ENCODE peak calls at places on chromosome 6, in six cellular contexts. I is naive thymus-derived CD4-positive, alpha-beta T cell; U is Peyer's patch; F is stomach; O is pancreas; C is H1. D is an unnamed sample.

GRCh38 chr6:149230729-149231434 is 86.6 kb upstream of the TAB2 start:
- DNase-seq in I (no peak), U (no peak), F (no peak), O (no peak), C (no peak), D (no peak)

GRCh38 chr6:2793491-2794151 is 28.4 kb downstream of the WRNIP1 start:
- DNase-seq in I (peak; percentile 18), U (peak; percentile 66), F (peak; percentile 41), O (no peak), C (no peak), D (no peak)

GRCh38 chr6:142737368-142738060 is 207.5 kb downstream of the HIVEP2 start:
- DNase-seq in I (no peak), U (no peak), F (no peak), O (no peak), C (no peak), D (no peak)

GRCh38 chr6:150298029-150298380 is 70.8 kb upstream of the IYD start:
- DNase-seq in I (no peak), U (no peak), F (no peak), O (no peak), C (no peak), D (no peak)

GRCh38 chr6:82072113-82072512 is 175.4 kb downstream of the IBTK start:
- DNase-seq in I (no peak), U (no peak), F (no peak), O (no peak), C (no peak), D (no peak)

GRCh38 chr6:147906361-147906760 is 397.9 kb downstream of the SAMD5 start:
- DNase-seq in I (no peak), U (no peak), F (no peak), O (no peak), C (no peak), D (no peak)

GRCh38 chr6:105226598-105227291 is 46.9 kb upstream of the POPDC3 start:
- DNase-seq in I (no peak), U (no peak), F (no peak), O (no peak), C (no peak), D (no peak)

GRCh38 chr6:41371461-41371991 is 36.1 kb downstream of the NCR2 start:
- DNase-seq in I (no peak), U (peak; percentile 67), F (peak; percentile 70), O (peak; percentile 68), C (no peak), D (no peak)

GRCh38 chr6:38103921-38104320 is 284.4 kb downstream of the ZFAND3 start:
- DNase-seq in I (no peak), U (no peak), F (no peak), O (no peak), C (no peak), D (no peak)

GRCh38 chr6:7978736-7979135 is 68.1 kb upstream of the TXNDC5 start:
- DNase-seq in I (no peak), U (no peak), F (no peak), O (no peak), C (no peak), D (no peak)

GRCh38 chr6:26155066-26155925 is 68.1 kb downstream of the HFE start:
- DNase-seq in I (no peak), U (no peak), F (no peak), O (peak; percentile 70), C (no peak), D (no peak)

GRCh38 chr6:16974387-16974673 is 127.5 kb upstream of the STMND1 start:
- DNase-seq in I (no peak), U (no peak), F (no peak), O (no peak), C (no peak), D (no peak)

DNA sequence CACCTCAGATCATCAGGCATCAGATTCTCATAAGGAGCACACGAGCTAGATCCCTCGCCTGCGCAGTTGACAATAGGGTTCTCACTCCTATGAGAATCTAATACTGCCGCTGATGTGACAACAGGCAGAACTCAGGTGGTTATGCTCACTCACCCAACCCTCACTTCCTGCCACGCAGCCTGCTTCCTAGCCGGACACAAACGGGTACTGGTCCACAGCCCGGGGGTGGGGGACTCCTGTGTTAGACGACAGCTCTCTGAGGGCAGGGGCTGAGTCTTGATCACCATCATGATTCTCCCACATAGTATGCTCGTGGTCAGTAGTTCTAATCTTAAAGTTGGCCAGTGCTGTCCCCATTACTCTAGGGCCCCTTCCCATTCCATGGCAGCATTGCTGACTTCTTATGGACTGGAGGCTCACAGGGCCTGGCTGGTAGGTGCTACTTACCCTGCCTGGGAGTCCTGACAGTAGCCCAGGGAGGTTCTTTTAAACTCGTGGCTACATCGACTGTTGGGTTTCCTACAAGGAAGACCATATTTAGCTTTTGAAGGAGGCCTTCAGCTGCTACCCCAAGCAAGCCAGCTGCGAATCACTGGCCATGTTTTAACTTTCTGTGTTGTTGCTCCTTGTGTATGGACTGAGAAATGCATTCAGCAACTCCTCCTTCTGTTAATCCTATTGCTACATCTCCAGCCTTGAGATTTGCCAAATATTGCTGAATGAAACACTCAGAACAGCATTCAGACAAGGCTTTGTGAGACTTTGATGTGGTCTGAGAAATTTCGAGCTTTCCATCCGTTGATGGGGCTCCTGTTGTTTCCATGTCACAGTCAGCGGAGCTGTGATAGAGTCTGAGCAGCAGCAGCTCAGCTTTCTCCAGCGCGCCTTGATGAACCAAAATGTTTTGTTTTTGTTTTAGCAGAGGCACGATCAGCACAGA is 300.4 kb downstream of the NRN1 start:
- DNase-seq in I (peak; percentile 33), U (no peak), F (no peak), O (no peak), C (no peak), D (no peak)
- H3K27ac ChIP-seq in I (no peak overlapping the region), U (no peak overlapping the region), F (no peak overlapping the region), O (no peak overlapping the region), C (no peak overlapping the region), D (no peak overlapping the region)

DNA sequence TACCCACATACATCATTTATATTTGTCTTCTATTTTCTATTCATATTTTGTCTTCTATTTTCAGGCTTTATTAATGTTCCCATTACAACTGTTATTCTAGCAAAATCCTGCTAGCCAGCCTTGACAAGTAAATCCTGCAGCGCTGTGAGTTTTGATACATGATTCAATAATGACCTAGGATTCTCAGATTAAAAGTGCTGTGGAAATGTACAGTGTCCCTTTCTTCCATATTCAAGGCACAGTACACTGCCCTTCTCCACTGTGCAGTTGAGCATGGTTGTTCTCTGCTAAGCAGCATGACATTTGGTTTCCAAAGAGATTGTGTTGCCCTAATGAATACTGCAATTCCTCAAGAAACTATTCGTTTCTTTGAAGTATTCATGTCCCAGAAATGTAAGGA is 5.8 kb upstream of the HEY2 start:
- DNase-seq in I (no peak), U (no peak), F (no peak), O (no peak), C (no peak), D (no peak)
- H3K27ac ChIP-seq in I (no peak overlapping the region), U (no peak overlapping the region), F (no peak overlapping the region), O (no peak overlapping the region), C (no peak overlapping the region), D (no peak overlapping the region)

GRCh38 chr6:1611322-1611571 is 1.5 kb downstream of the FOXC1 start:
- DNase-seq in I (no peak), U (no peak), F (no peak), O (peak; percentile 80), C (no peak), D (no peak)
- H3K27ac ChIP-seq in I (no peak overlapping the region), U (no peak overlapping the region), F (peak overlapping the region; percentile 85), O (no peak overlapping the region), C (no peak overlapping the region), D (no peak overlapping the region)

DNA sequence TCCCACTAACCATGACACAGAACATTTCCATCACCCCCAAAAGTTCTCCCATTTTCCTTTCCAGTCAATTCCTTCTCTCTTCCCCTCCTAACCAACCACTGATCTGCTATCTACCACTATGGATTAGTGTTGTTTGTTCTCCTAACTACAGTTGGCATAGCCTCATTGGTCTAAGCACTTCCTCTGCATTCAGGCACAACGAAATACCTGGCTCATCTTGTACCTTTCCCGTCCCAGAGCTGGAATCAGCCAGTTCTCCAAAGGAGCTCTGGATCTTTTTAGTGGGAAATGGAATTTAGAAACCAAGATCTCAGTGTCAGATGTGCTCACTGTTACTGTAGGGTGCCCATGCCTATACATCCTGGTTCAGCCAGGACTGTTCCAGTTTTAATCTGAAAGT is 4.0 kb upstream of the WTAP start:
- DNase-seq in I (no peak), U (no peak), F (no peak), O (no peak), C (no peak), D (no peak)
- H3K27ac ChIP-seq in I (no peak overlapping the region), U (no peak overlapping the region), F (no peak overlapping the region), O (no peak overlapping the region), C (no peak overlapping the region), D (no peak overlapping the region)

GRCh38 chr6:32954983-32955802 is 2.3 kb upstream of the HLA-DMA start:
- DNase-seq in I (peak; percentile 41), U (no peak), F (peak; percentile 38), O (no peak), C (no peak), D (no peak)

GRCh38 chr6:32956176-32956575 is 3.3 kb upstream of the HLA-DMA start:
- DNase-seq in I (no peak), U (no peak), F (no peak), O (no peak), C (no peak), D (no peak)

GRCh38 chr6:32953775-32954174 is 878 bp upstream of the HLA-DMA start:
- DNase-seq in I (no peak), U (no peak), F (no peak), O (no peak), C (no peak), D (no peak)

GRCh38 chr6:32952817-32953739 is at the start of gene HLA-DMA:
- DNase-seq in I (peak; percentile 84), U (peak; percentile 84), F (peak; percentile 93), O (peak; percentile 79), C (peak; percentile 88), D (peak; percentile 89)

GRCh38 chr6:32954212-32954745 is 1.4 kb upstream of the HLA-DMA start:
- DNase-seq in I (no peak), U (no peak), F (no peak), O (no peak), C (no peak), D (no peak)
- H3K27ac ChIP-seq in I (no peak overlapping the region), U (no peak overlapping the region), F (no peak overlapping the region), O (no peak overlapping the region), C (no peak overlapping the region), D (no peak overlapping the region)